ENCODE peak calls at places on chromosomes 6 and 20, in six cellular contexts. R is GM23248, Z is PC-3, N is hepatocyte, A is GM23338, L is OCI-LY7. M is an unnamed sample. For H3K9me2, the result is how much of the 10 kb centered on the place peaks cover.

GRCh38 chr20:58408603-58409246 is 19.7 kb downstream of the VAPB start:
- DNase-seq in R (no peak), Z (peak), N (no peak), A (no peak), L (peak), M (no peak)

GRCh38 chr6:38016824-38017223 is 197.3 kb downstream of the ZFAND3 start:
- DNase-seq in R (no peak), Z (no peak), N (no peak), A (no peak), L (no peak), M (no peak)

GRCh38 chr6:149045404-149045803 is 272.1 kb upstream of the TAB2 start:
- DNase-seq in R (no peak), Z (no peak), N (no peak), A (peak), L (no peak), M (no peak)

GRCh38 chr20:51356871-51357270 is 185.6 kb downstream of the NFATC2 start:
- DNase-seq in R (no peak), Z (no peak), N (no peak), A (no peak), L (no peak), M (no peak)

GRCh38 chr6:90098637-90099036 is 198.0 kb downstream of the BACH2 start:
- DNase-seq in R (peak), Z (no peak), N (no peak), A (no peak), L (no peak), M (no peak)

GRCh38 chr20:57475388-57476072 is 49.4 kb downstream of the CTCFL start:
- DNase-seq in R (no peak), Z (no peak), N (no peak), A (no peak), L (peak), M (peak)

GRCh38 chr6:85498596-85499258 is 48.8 kb downstream of the NT5E start:
- DNase-seq in R (peak), Z (peak), N (no peak), A (no peak), L (no peak), M (no peak)

GRCh38 chr20:10671850-10672578 is 1.8 kb downstream of the JAG1 start:
- DNase-seq in R (peak), Z (peak), N (peak), A (peak), L (no peak), M (peak)

GRCh38 chr6:31652925-31653724 is 664 bp upstream of the BAG6 start:
- DNase-seq in R (peak), Z (no peak), N (peak), A (peak), L (peak), M (peak)

GRCh38 chr20:12466915-12467314 is 541.9 kb upstream of the SPTLC3 start:
- DNase-seq in R (no peak), Z (no peak), N (no peak), A (peak), L (no peak), M (no peak)

GRCh38 chr6:131413831-131414191 is 159.2 kb upstream of the ARG1 start:
- DNase-seq in R (no peak), Z (no peak), N (no peak), A (no peak), L (no peak), M (no peak)

GRCh38 chr20:33250666-33251065 is 14.9 kb downstream of the BPIFA1 start:
- DNase-seq in R (no peak), Z (no peak), N (no peak), A (no peak), L (no peak), M (no peak)

GRCh38 chr20:52312131-52312729 is 120.7 kb upstream of the ZFP64 start:
- DNase-seq in R (peak), Z (peak), N (peak), A (peak), L (peak), M (peak)

GRCh38 chr6:136411453-136412354 is 122.1 kb upstream of the BCLAF1 start:
- DNase-seq in R (no peak), Z (no peak), N (no peak), A (no peak), L (no peak), M (no peak)

GRCh38 chr6:79634491-79634890 is 3.4 kb downstream of the SH3BGRL2 start:
- DNase-seq in R (no peak), Z (no peak), N (no peak), A (no peak), L (no peak), M (no peak)

GRCh38 chr20:9139106-9139808 is 70.4 kb downstream of the PLCB4 start:
- DNase-seq in R (no peak), Z (no peak), N (no peak), A (no peak), L (no peak), M (no peak)

GRCh38 chr20:36591281-36591680 is 14.3 kb upstream of the RAB5IF start:
- DNase-seq in R (no peak), Z (no peak), N (no peak), A (no peak), L (no peak), M (no peak)

GRCh38 chr6:106609699-106610098 is 19.6 kb downstream of the RTN4IP1 start:
- DNase-seq in R (peak), Z (peak), N (peak), A (peak), L (peak), M (no peak)

GRCh38 chr6:144657691-144658090 is 372.6 kb downstream of the UTRN start:
- DNase-seq in R (no peak), Z (no peak), N (no peak), A (peak), L (no peak), M (no peak)

GRCh38 chr6:78365473-78365872 is 501.9 kb upstream of the IRAK1BP1 start:
- DNase-seq in R (no peak), Z (no peak), N (no peak), A (no peak), L (no peak), M (no peak)

GRCh38 chr20:24736131-24736843 is 212.8 kb upstream of the CST7 start:
- DNase-seq in R (no peak), Z (peak), N (peak), A (no peak), L (no peak), M (no peak)

GRCh38 chr6:39301606-39302005 is 12.6 kb downstream of the KCNK17 start:
- DNase-seq in R (peak), Z (peak), N (no peak), A (peak), L (no peak), M (no peak)

GRCh38 chr6:30441171-30441570 is 48.1 kb upstream of the HLA-E start:
- DNase-seq in R (no peak), Z (peak), N (no peak), A (no peak), L (no peak), M (no peak)

GRCh38 chr20:62316331-62317166 is 13.8 kb downstream of the ADRM1 start:
- DNase-seq in R (no peak), Z (no peak), N (no peak), A (no peak), L (no peak), M (no peak)

GRCh38 chr20:15411781-15412180 is 1074.4 kb upstream of the FLRT3 start:
- DNase-seq in R (no peak), Z (no peak), N (no peak), A (no peak), L (no peak), M (no peak)

GRCh38 chr6:106733386-106733785 is 104.0 kb downstream of the QRSL1 start:
- DNase-seq in R (no peak), Z (no peak), N (no peak), A (no peak), L (no peak), M (no peak)

GRCh38 chr6:73388800-73389512 is 5.7 kb upstream of the DDX43 start:
- DNase-seq in R (peak), Z (peak), N (peak), A (peak), L (peak), M (peak)

GRCh38 chr6:44925100-44925739 is 402.9 kb upstream of the RUNX2 start:
- DNase-seq in R (peak), Z (no peak), N (peak), A (peak), L (no peak), M (no peak)

GRCh38 chr6:136408205-136408604 is 118.6 kb upstream of the BCLAF1 start:
- DNase-seq in R (peak), Z (peak), N (no peak), A (no peak), L (no peak), M (no peak)

DNA sequence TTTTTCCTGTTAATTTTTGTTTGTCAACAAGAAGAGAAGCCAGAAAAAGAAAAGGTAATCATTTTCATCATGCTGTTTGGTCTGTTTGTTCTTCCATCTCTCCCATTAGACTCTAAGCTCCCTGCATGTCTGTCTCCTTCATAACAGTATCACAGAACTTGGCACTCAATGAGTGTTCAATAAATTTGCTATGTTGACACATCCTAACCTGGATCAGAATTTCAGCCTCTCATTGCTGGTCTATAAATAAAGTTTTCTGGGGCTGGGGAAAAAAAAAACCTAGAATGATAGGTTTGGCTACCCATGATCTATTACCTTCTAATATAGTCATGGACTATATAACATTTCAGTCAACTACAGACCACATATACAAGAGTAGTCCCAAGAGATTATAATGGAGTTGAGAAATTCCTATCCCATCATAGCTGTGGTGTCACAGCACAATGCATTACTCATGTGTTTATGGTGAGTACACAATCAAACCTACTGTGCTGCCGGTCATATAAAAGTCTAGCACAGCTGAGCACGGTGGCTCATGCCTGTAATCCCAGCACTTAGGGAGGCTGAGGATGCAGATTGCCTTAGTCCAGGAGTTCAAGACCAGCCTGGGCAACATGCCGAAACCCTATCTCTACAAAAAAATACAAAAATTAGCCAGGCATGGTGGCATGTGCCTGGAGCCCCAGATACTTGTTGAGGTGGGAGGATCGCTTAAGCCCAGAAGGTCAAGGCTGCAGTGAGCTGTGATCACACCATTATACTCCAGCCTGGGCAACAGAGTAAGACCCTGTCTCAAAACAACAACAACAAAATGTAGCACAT is 5.9 kb downstream of the NUDT3 start:
- DNase-seq in R (peak), Z (peak), N (peak), A (no peak), L (no peak), M (no peak)
- H3K9me2 ChIP-seq in R (under half), Z (under half), N (under half), A (under half), L (under half), M (under half)

GRCh38 chr6:1009041-1009440 is 302.9 kb upstream of the FOXQ1 start:
- DNase-seq in R (no peak), Z (no peak), N (no peak), A (no peak), L (no peak), M (peak)
- H3K9me2 ChIP-seq in R (under half), Z (under half), N (under half), A (under half), L (under half), M (under half)

GRCh38 chr20:46649650-46649949 is 1.7 kb downstream of the SLC13A3 start:
- DNase-seq in R (no peak), Z (no peak), N (no peak), A (no peak), L (no peak), M (no peak)

GRCh38 chr20:46646659-46647380 is 4.4 kb downstream of the SLC13A3 start:
- DNase-seq in R (peak), Z (no peak), N (no peak), A (no peak), L (no peak), M (no peak)

GRCh38 chr20:46648903-46649649 is 2.2 kb downstream of the SLC13A3 start:
- DNase-seq in R (no peak), Z (no peak), N (no peak), A (peak), L (peak), M (no peak)

GRCh38 chr20:46646122-46646521 is 5.1 kb downstream of the SLC13A3 start:
- DNase-seq in R (no peak), Z (no peak), N (no peak), A (no peak), L (no peak), M (no peak)

DNA sequence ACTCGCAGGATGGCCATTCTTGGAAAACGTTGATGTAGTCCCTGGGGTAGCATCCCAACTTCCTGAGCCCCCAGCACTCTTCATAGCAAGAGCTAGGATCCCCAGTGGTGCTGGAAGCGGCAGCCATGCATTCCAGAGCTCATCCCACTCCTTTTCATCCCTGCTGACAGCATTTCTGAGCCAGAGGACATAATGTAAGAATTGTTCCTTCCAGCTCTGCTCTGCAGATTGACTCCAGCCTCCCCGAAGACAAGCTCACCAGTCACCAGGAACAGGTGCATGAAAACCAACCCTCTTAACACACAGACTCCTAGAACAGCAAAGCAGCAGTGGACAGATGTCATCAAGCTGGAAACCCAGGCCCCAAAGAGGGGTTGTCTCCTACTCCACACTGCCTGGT is 3.8 kb downstream of the SLC13A3 start:
- DNase-seq in R (no peak), Z (no peak), N (no peak), A (no peak), L (no peak), M (no peak)
- H3K9me2 ChIP-seq in R (under half), Z (under half), N (under half), A (under half), L (under half), M (under half)

GRCh38 chr6:14852375-14852774 is 393.5 kb upstream of the JARID2 start:
- DNase-seq in R (no peak), Z (no peak), N (no peak), A (no peak), L (no peak), M (no peak)

GRCh38 chr6:14849224-14849623 is 396.6 kb upstream of the JARID2 start:
- DNase-seq in R (no peak), Z (no peak), N (no peak), A (no peak), L (no peak), M (no peak)

GRCh38 chr6:14856177-14856576 is 389.7 kb upstream of the JARID2 start:
- DNase-seq in R (no peak), Z (no peak), N (no peak), A (no peak), L (no peak), M (no peak)

GRCh38 chr6:14848019-14848418 is 397.9 kb upstream of the JARID2 start:
- DNase-seq in R (peak), Z (no peak), N (no peak), A (no peak), L (no peak), M (no peak)

DNA sequence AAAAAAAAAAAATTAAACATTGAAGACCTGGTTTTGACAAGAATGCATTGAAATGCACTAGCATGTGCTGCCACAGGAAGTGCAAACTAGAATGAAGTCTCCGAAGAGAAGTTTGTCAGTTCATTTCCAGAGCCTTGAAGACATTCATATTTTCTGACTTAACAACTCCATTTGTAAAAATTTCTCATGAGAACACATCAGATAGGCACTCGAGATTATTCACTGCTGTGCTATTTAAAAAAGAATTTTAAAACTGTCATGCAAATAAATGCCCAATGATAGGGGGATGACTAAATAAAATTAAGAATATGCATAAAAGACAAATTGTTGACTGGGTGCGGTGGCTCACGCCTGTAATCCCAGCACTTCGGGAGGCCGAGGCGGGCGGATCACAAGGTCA is 394.6 kb upstream of the JARID2 start:
- DNase-seq in R (peak), Z (no peak), N (no peak), A (no peak), L (no peak), M (no peak)
- H3K9me2 ChIP-seq in R (under half), Z (under half), N (under half), A (under half), L (under half), M (under half)

DNA sequence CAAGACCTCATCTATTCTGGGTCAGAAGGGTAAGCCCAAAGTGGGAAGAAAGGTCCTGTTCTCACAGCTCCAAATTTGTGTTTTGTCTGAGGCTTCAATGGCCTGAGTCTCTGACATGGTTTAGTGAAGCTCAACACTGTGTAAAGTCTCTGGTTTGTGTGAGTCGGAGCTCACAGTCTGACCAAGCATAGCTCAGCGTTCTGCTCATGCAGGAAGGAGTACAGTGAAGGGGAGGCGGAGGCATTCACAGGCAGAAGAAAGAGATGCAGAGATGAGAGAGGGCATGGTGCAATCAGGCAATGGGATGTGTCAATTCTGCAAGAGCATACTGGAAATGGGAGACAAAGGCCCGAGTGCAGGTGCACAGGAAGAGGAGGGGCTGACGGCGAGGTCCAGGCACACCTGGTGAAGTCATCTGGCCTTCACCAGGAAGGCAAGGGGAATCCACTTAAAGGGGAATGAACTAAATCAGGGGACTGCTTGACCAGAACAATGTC is 463.0 kb upstream of the AGPAT4 start:
- DNase-seq in R (peak), Z (no peak), N (no peak), A (peak), L (no peak), M (peak)
- H3K9me2 ChIP-seq in R (under half), Z (under half), N (under half), A (under half), L (under half), M (under half)